ENCODE peak calls at places on chromosome 10, in five cellular contexts. A, U, E, P and R are unnamed samples.

GRCh38 chr10:124522903-124523260 is 61.3 kb downstream of the LHPP start:
- DNase-seq in P (no peak), A (no peak), U (no peak), E (no peak), R (no peak)

GRCh38 chr10:110398419-110399162 is 93.9 kb upstream of the SMNDC1 start:
- DNase-seq in E (peak), P (peak), U (no peak), A (peak), R (no peak)

GRCh38 chr10:103594326-103594725 is 100.8 kb downstream of the NEURL1 start:
- DNase-seq in P (no peak), U (no peak), E (no peak), A (no peak), R (no peak)

GRCh38 chr10:101625821-101626412 is 37.8 kb downstream of the DPCD start:
- DNase-seq in A (no peak), U (no peak), P (peak), E (no peak), R (no peak)

GRCh38 chr10:18607503-18607902 is 43.9 kb downstream of the NSUN6 start:
- DNase-seq in E (peak), U (no peak), P (peak), A (peak), R (no peak)

GRCh38 chr10:97067716-97068391 is 117.9 kb downstream of the SLIT1 start:
- DNase-seq in P (no peak), U (no peak), A (no peak), E (no peak), R (no peak)

GRCh38 chr10:91352760-91353159 is 57.4 kb upstream of the HECTD2 start:
- DNase-seq in E (no peak), U (no peak), P (no peak), A (no peak), R (no peak)

GRCh38 chr10:35470535-35470934 is 134.2 kb downstream of the CCNY start:
- DNase-seq in A (peak), E (no peak), U (no peak), P (no peak), R (no peak)